ENCODE peak calls at places on chromosomes 11 and 22, in six cellular contexts. A is pancreas, R is endodermal cell, S is left ventricle myocardium inferior, N is spleen, M is thyroid gland. C is an unnamed sample. For H3K27me3, the result is how much of the 10 kb centered on the place peaks cover.

GRCh38 chr11:81039916-81040530 is 1599.2 kb upstream of the TENM4 start:
- DNase-seq in A (no peak), R (peak), S (no peak), N (no peak), M (no peak), C (no peak)

GRCh38 chr11:14642873-14643696 is 519 bp upstream of the PDE3B start:
- DNase-seq in A (no peak), R (peak), S (no peak), N (peak), M (no peak), C (no peak)

GRCh38 chr11:57800444-57801184 is 39.0 kb downstream of the CTNND1 start:
- DNase-seq in A (no peak), R (peak), S (no peak), N (no peak), M (no peak), C (peak)

GRCh38 chr22:27576815-27577564 is 224.6 kb downstream of the MN1 start:
- DNase-seq in A (no peak), R (no peak), S (peak), N (peak), M (no peak), C (peak)

GRCh38 chr11:118012083-118012669 is 26.0 kb downstream of the IL10RA start:
- DNase-seq in A (no peak), R (no peak), S (no peak), N (peak), M (no peak), C (no peak)

GRCh38 chr11:44017443-44018126 is 30.2 kb upstream of the ACCSL start:
- DNase-seq in A (peak), R (no peak), S (no peak), N (no peak), M (no peak), C (no peak)

GRCh38 chr22:27512283-27512761 is 289.2 kb downstream of the MN1 start:
- DNase-seq in A (peak), R (no peak), S (peak), N (no peak), M (peak), C (peak)

GRCh38 chr22:42432818-42433217 is 615 bp upstream of the NFAM1 start:
- DNase-seq in A (no peak), R (peak), S (no peak), N (no peak), M (no peak), C (no peak)

GRCh38 chr11:125649465-125650166 is 24.7 kb downstream of the CHEK1 start:
- DNase-seq in A (no peak), R (no peak), S (no peak), N (no peak), M (no peak), C (no peak)

GRCh38 chr11:68333176-68333575 is 20.8 kb downstream of the LRP5 start:
- DNase-seq in A (no peak), R (no peak), S (no peak), N (no peak), M (no peak), C (no peak)

GRCh38 chr11:10294289-10294953 is 402 bp upstream of the SBF2 start:
- DNase-seq in A (peak), R (peak), S (peak), N (peak), M (peak), C (peak)

GRCh38 chr11:87022738-87023137 is 15.0 kb upstream of the TMEM135 start:
- DNase-seq in A (no peak), R (peak), S (no peak), N (no peak), M (peak), C (no peak)

GRCh38 chr11:22491826-22492225 is 133.8 kb downstream of the FANCF start:
- DNase-seq in A (no peak), R (no peak), S (no peak), N (no peak), M (no peak), C (peak)

GRCh38 chr11:86673872-86674750 is 1.7 kb upstream of the ME3 start:
- DNase-seq in A (no peak), R (no peak), S (no peak), N (no peak), M (no peak), C (no peak)

GRCh38 chr11:48043998-48044512 is 63.7 kb downstream of the PTPRJ start:
- DNase-seq in A (no peak), R (no peak), S (no peak), N (peak), M (no peak), C (no peak)

GRCh38 chr11:12110714-12111481 is 508 bp downstream of the MICAL2 start:
- DNase-seq in A (peak), R (peak), S (peak), N (peak), M (peak), C (no peak)

GRCh38 chr22:19121631-19122142 is 525 bp downstream of the DGCR2 start:
- DNase-seq in A (peak), R (peak), S (peak), N (peak), M (peak), C (no peak)

GRCh38 chr22:34761111-34761510 is 304.8 kb upstream of the ISX start:
- DNase-seq in A (no peak), R (no peak), S (no peak), N (no peak), M (no peak), C (no peak)

GRCh38 chr11:64644348-64645242 is 53.6 kb downstream of the SLC22A12 start:
- DNase-seq in A (no peak), R (peak), S (no peak), N (no peak), M (peak), C (no peak)

GRCh38 chr11:64642418-64642735 is 51.4 kb downstream of the SLC22A12 start:
- DNase-seq in A (no peak), R (no peak), S (no peak), N (no peak), M (no peak), C (no peak)

GRCh38 chr11:64643258-64643881 is 52.4 kb downstream of the SLC22A12 start:
- DNase-seq in A (no peak), R (peak), S (no peak), N (no peak), M (peak), C (no peak)

GRCh38 chr11:64642876-64643257 is 51.8 kb downstream of the SLC22A12 start:
- DNase-seq in A (no peak), R (no peak), S (no peak), N (no peak), M (no peak), C (no peak)

DNA sequence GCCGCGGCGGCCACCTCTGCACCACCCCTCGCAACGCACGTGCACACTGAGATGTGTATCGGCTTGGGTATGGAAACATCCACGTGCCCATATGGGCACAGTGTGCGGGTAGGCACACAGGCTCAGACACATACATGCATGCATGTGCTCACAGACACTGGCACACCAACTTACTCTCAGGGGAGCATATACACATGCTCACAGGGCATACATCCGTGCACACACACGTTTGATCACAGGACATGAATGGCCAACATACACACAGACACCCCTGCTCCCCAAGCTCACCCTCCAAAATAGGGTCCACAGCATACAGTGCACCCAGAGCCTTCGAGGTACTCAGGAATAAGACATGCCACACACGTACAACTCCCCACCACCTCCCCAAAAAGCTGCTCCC is 52.9 kb downstream of the SLC22A12 start:
- DNase-seq in A (no peak), R (no peak), S (no peak), N (no peak), M (no peak), C (no peak)
- H3K4me3 ChIP-seq in A (no peak), R (no peak), S (peak), N (no peak), M (no peak), C (no peak)

DNA sequence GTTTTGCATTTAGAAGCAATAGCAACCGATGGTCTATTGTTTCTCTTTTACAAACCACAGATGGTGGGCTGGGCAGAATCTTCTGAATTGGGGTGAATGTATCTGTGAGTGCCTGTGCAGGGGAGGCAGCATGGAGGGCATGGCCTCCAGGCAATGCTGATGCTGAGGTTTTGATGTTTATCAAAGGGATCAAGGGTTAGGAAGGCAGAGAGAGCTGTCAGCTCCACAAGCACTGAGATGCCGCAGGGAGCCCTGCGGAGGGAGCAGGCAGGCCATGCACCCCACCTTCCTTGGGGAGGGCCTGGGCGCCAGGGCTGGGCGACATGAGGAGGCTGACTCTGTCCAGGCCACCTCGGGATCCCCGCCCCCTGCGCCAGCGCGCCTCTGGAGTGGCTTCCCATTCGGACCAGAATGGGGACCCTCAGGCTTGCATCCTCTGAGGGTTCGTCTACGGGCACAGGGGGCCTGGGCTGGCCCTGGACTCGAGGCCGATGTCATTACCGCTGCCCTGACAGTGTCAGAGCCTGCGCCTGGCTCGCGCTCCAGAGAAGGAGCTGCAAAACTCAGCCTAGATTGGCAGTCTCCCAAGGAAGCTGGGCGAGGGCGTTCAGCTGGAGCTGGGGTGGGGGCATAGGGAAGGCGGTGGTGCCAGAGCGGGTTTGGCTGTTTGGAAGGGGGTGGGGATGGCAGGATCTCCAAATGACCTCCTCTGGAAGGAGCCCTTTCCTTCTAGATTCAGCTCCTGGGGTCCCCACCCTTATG is 13.9 kb upstream of the TH start:
- DNase-seq in A (no peak), R (no peak), S (no peak), N (no peak), M (peak), C (no peak)
- H3K27me3 ChIP-seq in A (under half), R (under half), S (half or more), N (under half), M (under half), C (under half)

GRCh38 chr11:130369713-130370112 is 55.0 kb upstream of the ZBTB44 start:
- DNase-seq in A (no peak), R (no peak), S (no peak), N (no peak), M (no peak), C (no peak)

GRCh38 chr11:130371004-130371590 is 56.4 kb upstream of the ZBTB44 start:
- DNase-seq in A (no peak), R (no peak), S (no peak), N (no peak), M (no peak), C (no peak)

GRCh38 chr11:130369141-130369691 is 54.5 kb upstream of the ZBTB44 start:
- DNase-seq in A (no peak), R (no peak), S (no peak), N (no peak), M (no peak), C (no peak)
- TF ChIP-seq CTCF in A (no peak), R (peak), S (no peak), N (no peak), M (no peak), C (no peak)

GRCh38 chr11:113974741-113975470 is at the start of gene HTR3A:
- DNase-seq in A (peak), R (peak), S (peak), N (no peak), M (peak), C (no peak)
- H3K4me3 ChIP-seq in A (no peak), R (peak), S (no peak), N (no peak), M (no peak), C (no peak)

GRCh38 chr22:23466351-23466750 is 113.7 kb downstream of the IGLL1 start:
- DNase-seq in A (no peak), R (no peak), S (no peak), N (no peak), M (no peak), C (no peak)

GRCh38 chr22:23467721-23468294 is 112.3 kb downstream of the IGLL1 start:
- DNase-seq in A (no peak), R (no peak), S (no peak), N (no peak), M (no peak), C (no peak)

GRCh38 chr22:23471698-23472097 is 108.4 kb downstream of the IGLL1 start:
- DNase-seq in A (no peak), R (no peak), S (no peak), N (no peak), M (no peak), C (no peak)
- H3K27me3 ChIP-seq in A (under half), R (under half), S (under half), N (under half), M (under half), C (under half)

DNA sequence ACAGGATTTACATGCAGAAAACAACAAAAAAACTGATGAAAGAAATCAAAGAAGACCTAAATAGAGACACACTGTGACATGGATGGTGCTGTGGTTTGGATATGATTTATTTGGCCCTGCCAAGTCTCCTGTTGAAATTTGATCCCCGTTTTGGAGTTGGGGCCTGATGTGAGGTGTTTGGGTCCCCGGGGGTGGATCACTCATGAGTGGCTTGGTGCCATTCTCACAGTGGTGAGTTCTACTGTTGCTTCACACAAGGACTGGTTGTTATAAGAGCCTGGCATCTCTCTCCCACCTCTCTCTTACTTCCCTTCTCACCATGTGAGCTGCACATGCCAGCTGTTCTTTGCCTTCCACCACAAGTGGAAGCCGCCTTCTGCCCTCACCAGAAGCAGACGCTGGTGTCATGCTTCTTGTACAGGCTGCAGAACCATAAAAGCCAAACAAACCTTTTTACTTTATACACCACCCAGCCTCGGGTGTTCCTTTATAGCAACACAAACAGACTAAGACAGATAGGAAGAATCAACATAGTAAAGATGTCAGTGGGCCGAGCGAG is 7.8 kb upstream of the RTL6 start:
- DNase-seq in A (no peak), R (no peak), S (no peak), N (no peak), M (no peak), C (no peak)
- TF ChIP-seq CTCF in A (no peak), R (no peak), S (no peak), N (no peak), M (no peak), C (no peak)

GRCh38 chr11:122666743-122667142 is 11.2 kb downstream of the UBASH3B start:
- DNase-seq in A (no peak), R (no peak), S (no peak), N (no peak), M (no peak), C (no peak)
- H3K4me3 ChIP-seq in A (no peak), R (no peak), S (no peak), N (no peak), M (no peak), C (no peak)

DNA sequence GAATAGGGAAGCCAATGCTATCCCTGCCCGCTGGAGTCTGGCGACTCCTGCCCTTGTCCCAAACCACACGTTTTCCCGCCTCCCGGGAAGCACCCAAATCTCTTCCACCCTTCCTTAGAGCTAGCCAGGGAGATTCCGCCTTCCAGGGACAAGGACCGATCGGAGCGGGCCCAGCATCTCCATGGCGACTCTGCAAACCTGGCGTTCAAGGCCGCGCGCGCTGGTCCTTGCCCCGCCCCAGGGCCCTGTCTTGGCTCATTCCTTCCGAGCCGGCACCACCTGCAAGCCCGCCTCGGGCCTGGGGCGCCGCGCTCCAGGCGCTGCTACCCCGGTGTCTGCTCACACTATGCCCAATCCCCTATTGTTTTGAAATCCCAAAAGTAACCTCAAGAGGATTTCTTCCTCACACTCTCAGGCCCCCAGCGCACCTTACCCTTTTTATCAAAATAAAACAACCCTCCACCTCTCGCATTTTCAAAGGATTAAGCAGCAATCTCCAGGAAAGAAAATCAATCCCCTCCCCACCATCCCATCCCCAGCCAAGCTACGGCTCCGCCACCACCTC is 994 bp downstream of the SLC1A2 start:
- DNase-seq in A (no peak), R (peak), S (no peak), N (no peak), M (no peak), C (no peak)
- H3K27me3 ChIP-seq in A (under half), R (half or more), S (half or more), N (half or more), M (under half), C (under half)

GRCh38 chr22:20956258-20957117 is 10.6 kb upstream of the AIFM3 start:
- DNase-seq in A (no peak), R (peak), S (no peak), N (no peak), M (no peak), C (no peak)
- TF ChIP-seq CTCF in A (no peak), R (peak), S (no peak), N (no peak), M (no peak), C (no peak)

GRCh38 chr11:36361901-36362391 is 65.9 kb downstream of the PRR5L start:
- DNase-seq in A (no peak), R (peak), S (no peak), N (no peak), M (no peak), C (peak)
- H3K4me3 ChIP-seq in A (no peak), R (no peak), S (peak), N (no peak), M (no peak), C (peak)

C was measured in BJ.